ENCODE peak calls at places on chromosomes 7 and 10, in eight cellular contexts. One of them, this sample, is unnamed.

GRCh38 chr10:23291551-23292334 is 52.9 kb downstream of the C10orf67 start:
- DNase-seq in coronary artery: no peak
- DNase-seq in breast epithelium: no peak
- DNase-seq in stomach: no peak
- DNase-seq in AG09309: no peak
- DNase-seq in adrenal gland: no peak
- DNase-seq in astrocyte of the cerebellum: no peak
- DNase-seq in CD4-positive, CD25-positive, alpha-beta regulatory T cell: no peak
- DNase-seq in this sample: peak; percentile 62

GRCh38 chr7:30898411-30898810 is 13.2 kb upstream of the AQP1 start:
- DNase-seq in stomach: no peak
- DNase-seq in astrocyte of the cerebellum: no peak
- DNase-seq in AG09309: no peak
- DNase-seq in CD4-positive, CD25-positive, alpha-beta regulatory T cell: no peak
- DNase-seq in coronary artery: no peak
- DNase-seq in breast epithelium: no peak
- DNase-seq in adrenal gland: peak; percentile 16
- DNase-seq in this sample: no peak

GRCh38 chr10:114525368-114525949 is 121.2 kb upstream of the AFAP1L2 start:
- DNase-seq in adrenal gland: no peak
- DNase-seq in breast epithelium: no peak
- DNase-seq in CD4-positive, CD25-positive, alpha-beta regulatory T cell: no peak
- DNase-seq in AG09309: no peak
- DNase-seq in stomach: no peak
- DNase-seq in astrocyte of the cerebellum: peak; percentile 55
- DNase-seq in coronary artery: no peak
- DNase-seq in this sample: no peak

GRCh38 chr7:102436123-102436522 is 2.7 kb downstream of the ORAI2 start:
- DNase-seq in astrocyte of the cerebellum: no peak
- DNase-seq in adrenal gland: no peak
- DNase-seq in breast epithelium: no peak
- DNase-seq in CD4-positive, CD25-positive, alpha-beta regulatory T cell: no peak
- DNase-seq in stomach: no peak
- DNase-seq in AG09309: no peak
- DNase-seq in coronary artery: no peak
- DNase-seq in this sample: no peak

GRCh38 chr10:114879541-114880158 is 58.1 kb downstream of the FHIP2A start:
- DNase-seq in astrocyte of the cerebellum: no peak
- DNase-seq in AG09309: no peak
- DNase-seq in adrenal gland: no peak
- DNase-seq in CD4-positive, CD25-positive, alpha-beta regulatory T cell: peak; percentile 67
- DNase-seq in stomach: no peak
- DNase-seq in coronary artery: no peak
- DNase-seq in breast epithelium: no peak
- DNase-seq in this sample: peak; percentile 32

GRCh38 chr10:69089638-69090599 is 2.0 kb downstream of the SRGN start:
- DNase-seq in CD4-positive, CD25-positive, alpha-beta regulatory T cell: peak; percentile 88
- DNase-seq in breast epithelium: peak; percentile 20
- DNase-seq in adrenal gland: peak; percentile 51
- DNase-seq in astrocyte of the cerebellum: no peak
- DNase-seq in coronary artery: no peak
- DNase-seq in stomach: peak; percentile 51
- DNase-seq in AG09309: no peak
- DNase-seq in this sample: no peak

GRCh38 chr10:103585011-103585405 is 91.5 kb downstream of the NEURL1 start:
- DNase-seq in adrenal gland: no peak
- DNase-seq in CD4-positive, CD25-positive, alpha-beta regulatory T cell: no peak
- DNase-seq in breast epithelium: no peak
- DNase-seq in AG09309: no peak
- DNase-seq in coronary artery: no peak
- DNase-seq in astrocyte of the cerebellum: no peak
- DNase-seq in stomach: no peak
- DNase-seq in this sample: no peak

GRCh38 chr7:16668978-16669377 is 23.0 kb downstream of the BZW2 start:
- DNase-seq in adrenal gland: peak; percentile 13
- DNase-seq in stomach: no peak
- DNase-seq in coronary artery: no peak
- DNase-seq in CD4-positive, CD25-positive, alpha-beta regulatory T cell: no peak
- DNase-seq in AG09309: no peak
- DNase-seq in breast epithelium: no peak
- DNase-seq in astrocyte of the cerebellum: no peak
- DNase-seq in this sample: no peak

GRCh38 chr10:97781541-97782331 is 9.9 kb upstream of the SFRP5 start:
- DNase-seq in stomach: no peak
- DNase-seq in coronary artery: no peak
- DNase-seq in astrocyte of the cerebellum: no peak
- DNase-seq in CD4-positive, CD25-positive, alpha-beta regulatory T cell: peak; percentile 54
- DNase-seq in breast epithelium: no peak
- DNase-seq in adrenal gland: peak; percentile 21
- DNase-seq in AG09309: no peak
- DNase-seq in this sample: no peak

GRCh38 chr7:128197586-128197985 is 43.5 kb upstream of the LEP start:
- DNase-seq in coronary artery: no peak
- DNase-seq in adrenal gland: no peak
- DNase-seq in AG09309: no peak
- DNase-seq in CD4-positive, CD25-positive, alpha-beta regulatory T cell: no peak
- DNase-seq in breast epithelium: no peak
- DNase-seq in stomach: no peak
- DNase-seq in astrocyte of the cerebellum: no peak
- DNase-seq in this sample: no peak

GRCh38 chr7:47794016-47794415 is 154.2 kb downstream of the PKD1L1 start:
- DNase-seq in adrenal gland: peak; percentile 37
- DNase-seq in breast epithelium: no peak
- DNase-seq in astrocyte of the cerebellum: no peak
- DNase-seq in coronary artery: no peak
- DNase-seq in stomach: no peak
- DNase-seq in CD4-positive, CD25-positive, alpha-beta regulatory T cell: no peak
- DNase-seq in AG09309: no peak
- DNase-seq in this sample: no peak

GRCh38 chr7:55369427-55369826 is 4.3 kb downstream of the LANCL2 start:
- DNase-seq in coronary artery: no peak
- DNase-seq in astrocyte of the cerebellum: peak; percentile 72
- DNase-seq in breast epithelium: no peak
- DNase-seq in AG09309: peak; percentile 90
- DNase-seq in CD4-positive, CD25-positive, alpha-beta regulatory T cell: no peak
- DNase-seq in adrenal gland: no peak
- DNase-seq in stomach: no peak
- DNase-seq in this sample: no peak

GRCh38 chr10:128165536-128165935 is 39.3 kb upstream of the MKI67 start:
- DNase-seq in stomach: no peak
- DNase-seq in coronary artery: no peak
- DNase-seq in CD4-positive, CD25-positive, alpha-beta regulatory T cell: no peak
- DNase-seq in breast epithelium: no peak
- DNase-seq in astrocyte of the cerebellum: no peak
- DNase-seq in AG09309: no peak
- DNase-seq in adrenal gland: no peak
- DNase-seq in this sample: no peak

GRCh38 chr7:87475359-87476178 is at the start of gene ABCB4:
- DNase-seq in coronary artery: no peak
- DNase-seq in CD4-positive, CD25-positive, alpha-beta regulatory T cell: no peak
- DNase-seq in adrenal gland: peak; percentile 35
- DNase-seq in AG09309: no peak
- DNase-seq in stomach: no peak
- DNase-seq in astrocyte of the cerebellum: no peak
- DNase-seq in breast epithelium: no peak
- DNase-seq in this sample: no peak

GRCh38 chr7:13800694-13801448 is 188.6 kb downstream of the ETV1 start:
- DNase-seq in AG09309: peak; percentile 72
- DNase-seq in adrenal gland: no peak
- DNase-seq in stomach: peak; percentile 42
- DNase-seq in breast epithelium: no peak
- DNase-seq in CD4-positive, CD25-positive, alpha-beta regulatory T cell: no peak
- DNase-seq in coronary artery: no peak
- DNase-seq in astrocyte of the cerebellum: peak; percentile 69
- DNase-seq in this sample: no peak

GRCh38 chr7:7768977-7769376 is 50.6 kb upstream of the RPA3 start:
- DNase-seq in stomach: no peak
- DNase-seq in adrenal gland: no peak
- DNase-seq in astrocyte of the cerebellum: no peak
- DNase-seq in coronary artery: no peak
- DNase-seq in CD4-positive, CD25-positive, alpha-beta regulatory T cell: no peak
- DNase-seq in breast epithelium: no peak
- DNase-seq in AG09309: no peak
- DNase-seq in this sample: no peak

GRCh38 chr7:234041-234711 is 41.8 kb downstream of the FAM20C start:
- DNase-seq in astrocyte of the cerebellum: no peak
- DNase-seq in coronary artery: no peak
- DNase-seq in AG09309: no peak
- DNase-seq in breast epithelium: no peak
- DNase-seq in adrenal gland: peak; percentile 39
- DNase-seq in stomach: peak; percentile 30
- DNase-seq in CD4-positive, CD25-positive, alpha-beta regulatory T cell: no peak
- DNase-seq in this sample: no peak

GRCh38 chr7:87013136-87013840 is 46.2 kb downstream of the ELAPOR2 start:
- DNase-seq in breast epithelium: no peak
- DNase-seq in stomach: no peak
- DNase-seq in coronary artery: no peak
- DNase-seq in adrenal gland: no peak
- DNase-seq in CD4-positive, CD25-positive, alpha-beta regulatory T cell: no peak
- DNase-seq in AG09309: no peak
- DNase-seq in astrocyte of the cerebellum: no peak
- DNase-seq in this sample: no peak

DNA sequence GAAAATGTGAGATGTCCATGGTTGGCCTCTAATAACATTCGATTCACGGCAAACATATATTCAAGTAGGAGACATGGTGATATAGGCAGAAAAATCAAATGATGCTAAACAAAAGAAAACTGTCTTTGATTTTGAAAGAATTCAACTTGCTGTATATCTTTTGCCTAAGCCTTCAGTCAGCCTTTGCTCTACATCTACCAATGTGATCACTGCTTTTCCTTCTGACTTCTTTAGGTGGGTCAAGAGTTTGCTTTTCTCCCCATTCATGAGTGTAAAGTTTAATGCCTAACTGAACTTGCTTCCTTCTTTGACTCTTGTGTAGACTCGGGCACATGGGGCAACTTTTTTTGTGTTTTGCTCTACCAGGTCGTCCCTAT is 417 bp upstream of the HIF1AN start:
- DNase-seq in AG09309: no peak
- DNase-seq in adrenal gland: no peak
- DNase-seq in coronary artery: no peak
- DNase-seq in breast epithelium: no peak
- DNase-seq in CD4-positive, CD25-positive, alpha-beta regulatory T cell: no peak
- DNase-seq in stomach: no peak
- DNase-seq in astrocyte of the cerebellum: no peak
- DNase-seq in this sample: no peak
- H3K4me3 ChIP-seq in AG09309: peak overlapping the region; percentile 13
- H3K4me3 ChIP-seq in adrenal gland: no peak overlapping the region
- H3K4me3 ChIP-seq in coronary artery: peak overlapping the region; percentile 84
- H3K4me3 ChIP-seq in breast epithelium: peak overlapping the region; percentile 65
- H3K4me3 ChIP-seq in CD4-positive, CD25-positive, alpha-beta regulatory T cell: peak overlapping the region; percentile 87
- H3K4me3 ChIP-seq in stomach: peak overlapping the region; percentile 88
- H3K4me3 ChIP-seq in astrocyte of the cerebellum: peak overlapping the region; percentile 70
- H3K4me3 ChIP-seq in this sample: peak overlapping the region; percentile 66

GRCh38 chr10:119285495-119286267 is 78.3 kb downstream of the GRK5 start:
- DNase-seq in breast epithelium: no peak
- DNase-seq in adrenal gland: no peak
- DNase-seq in astrocyte of the cerebellum: no peak
- DNase-seq in coronary artery: no peak
- DNase-seq in AG09309: no peak
- DNase-seq in CD4-positive, CD25-positive, alpha-beta regulatory T cell: peak; percentile 51
- DNase-seq in stomach: no peak
- DNase-seq in this sample: no peak
- H3K4me3 ChIP-seq in breast epithelium: no peak overlapping the region
- H3K4me3 ChIP-seq in adrenal gland: no peak overlapping the region
- H3K4me3 ChIP-seq in astrocyte of the cerebellum: peak overlapping the region; percentile 23
- H3K4me3 ChIP-seq in coronary artery: no peak overlapping the region
- H3K4me3 ChIP-seq in AG09309: no peak overlapping the region
- H3K4me3 ChIP-seq in CD4-positive, CD25-positive, alpha-beta regulatory T cell: peak overlapping the region; percentile 83
- H3K4me3 ChIP-seq in stomach: no peak overlapping the region
- H3K4me3 ChIP-seq in this sample: no peak overlapping the region

GRCh38 chr10:89685932-89686331 is 15.5 kb upstream of the KIF20B start:
- DNase-seq in AG09309: no peak
- DNase-seq in stomach: no peak
- DNase-seq in CD4-positive, CD25-positive, alpha-beta regulatory T cell: no peak
- DNase-seq in adrenal gland: no peak
- DNase-seq in astrocyte of the cerebellum: no peak
- DNase-seq in breast epithelium: no peak
- DNase-seq in coronary artery: no peak
- DNase-seq in this sample: no peak
- H3K4me3 ChIP-seq in AG09309: no peak overlapping the region
- H3K4me3 ChIP-seq in stomach: no peak overlapping the region
- H3K4me3 ChIP-seq in CD4-positive, CD25-positive, alpha-beta regulatory T cell: no peak overlapping the region
- H3K4me3 ChIP-seq in adrenal gland: no peak overlapping the region
- H3K4me3 ChIP-seq in astrocyte of the cerebellum: no peak overlapping the region
- H3K4me3 ChIP-seq in breast epithelium: no peak overlapping the region
- H3K4me3 ChIP-seq in coronary artery: no peak overlapping the region
- H3K4me3 ChIP-seq in this sample: no peak overlapping the region

GRCh38 chr10:31132681-31133239 is 101.1 kb upstream of the ZNF438 start:
- DNase-seq in astrocyte of the cerebellum: no peak
- DNase-seq in AG09309: no peak
- DNase-seq in CD4-positive, CD25-positive, alpha-beta regulatory T cell: no peak
- DNase-seq in coronary artery: peak; percentile 65
- DNase-seq in adrenal gland: no peak
- DNase-seq in breast epithelium: no peak
- DNase-seq in stomach: no peak
- DNase-seq in this sample: no peak

GRCh38 chr10:31133251-31133627 is 101.6 kb upstream of the ZNF438 start:
- DNase-seq in AG09309: no peak
- DNase-seq in CD4-positive, CD25-positive, alpha-beta regulatory T cell: no peak
- DNase-seq in stomach: no peak
- DNase-seq in adrenal gland: no peak
- DNase-seq in coronary artery: peak; percentile 64
- DNase-seq in astrocyte of the cerebellum: no peak
- DNase-seq in breast epithelium: no peak
- DNase-seq in this sample: no peak

GRCh38 chr10:31133628-31134302 is 102.1 kb upstream of the ZNF438 start:
- DNase-seq in coronary artery: peak; percentile 90
- DNase-seq in astrocyte of the cerebellum: no peak
- DNase-seq in CD4-positive, CD25-positive, alpha-beta regulatory T cell: peak; percentile 86
- DNase-seq in adrenal gland: peak; percentile 71
- DNase-seq in breast epithelium: peak; percentile 46
- DNase-seq in stomach: peak; percentile 81
- DNase-seq in AG09309: no peak
- DNase-seq in this sample: peak; percentile 75

GRCh38 chr10:31136386-31136785 is 104.7 kb upstream of the ZNF438 start:
- DNase-seq in stomach: no peak
- DNase-seq in coronary artery: no peak
- DNase-seq in adrenal gland: no peak
- DNase-seq in AG09309: no peak
- DNase-seq in astrocyte of the cerebellum: no peak
- DNase-seq in breast epithelium: no peak
- DNase-seq in CD4-positive, CD25-positive, alpha-beta regulatory T cell: no peak
- DNase-seq in this sample: no peak

DNA sequence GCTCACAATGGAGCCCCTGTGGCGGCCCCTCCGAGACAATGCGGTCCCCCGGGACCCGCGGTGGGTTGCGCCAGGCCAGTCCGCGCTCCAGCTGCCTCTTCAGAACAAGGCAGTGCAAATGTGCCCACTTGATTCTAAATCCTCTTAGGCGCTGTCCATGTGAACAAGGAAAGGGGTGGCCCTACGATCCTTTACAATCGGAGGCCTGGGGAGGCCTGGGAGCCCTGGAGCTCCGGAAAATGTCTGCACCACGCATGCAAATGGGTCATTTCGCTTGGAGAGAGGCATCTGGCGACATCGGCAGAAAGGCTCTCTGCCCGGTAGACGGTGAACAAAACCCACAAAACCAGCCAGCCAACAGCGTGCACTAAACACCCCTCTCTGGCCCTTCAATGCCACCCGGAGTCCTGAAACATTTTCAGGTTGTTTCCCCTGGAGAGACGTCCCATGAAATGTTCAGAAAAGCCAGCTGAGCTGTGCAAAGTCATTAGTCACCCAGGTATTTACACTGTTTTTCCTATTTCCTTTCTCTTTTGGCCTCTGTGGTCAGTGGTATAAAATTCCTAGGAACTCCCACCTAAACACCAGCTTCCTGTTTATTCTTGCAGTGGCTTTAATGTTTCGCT is 102.8 kb upstream of the ZNF438 start:
- DNase-seq in breast epithelium: no peak
- DNase-seq in adrenal gland: no peak
- DNase-seq in astrocyte of the cerebellum: peak; percentile 75
- DNase-seq in CD4-positive, CD25-positive, alpha-beta regulatory T cell: peak; percentile 20
- DNase-seq in AG09309: no peak
- DNase-seq in coronary artery: no peak
- DNase-seq in stomach: no peak
- DNase-seq in this sample: peak; percentile 60
- H3K4me3 ChIP-seq in breast epithelium: peak overlapping the region; percentile 38
- H3K4me3 ChIP-seq in adrenal gland: no peak overlapping the region
- H3K4me3 ChIP-seq in astrocyte of the cerebellum: peak overlapping the region; percentile 1
- H3K4me3 ChIP-seq in CD4-positive, CD25-positive, alpha-beta regulatory T cell: peak overlapping the region; percentile 52
- H3K4me3 ChIP-seq in AG09309: no peak overlapping the region
- H3K4me3 ChIP-seq in coronary artery: peak overlapping the region; percentile 74
- H3K4me3 ChIP-seq in stomach: peak overlapping the region; percentile 51
- H3K4me3 ChIP-seq in this sample: peak overlapping the region; percentile 58

This sample was measured in dorsolateral prefrontal cortex.